ENCODE peak calls at places on chromosome 22, in five cellular contexts. M is GM12878, T is SK-N-SH, J is GM12892, H is K562. B is an unnamed sample.

GRCh38 chr22:24429411-24430365 is 2.3 kb downstream of the ADORA2A start:
- DNase-seq in M (no peak), T (peak; percentile 68), J (no peak), H (no peak), B (no peak)

GRCh38 chr22:21764038-21764804 is 28.6 kb upstream of the YPEL1 start:
- DNase-seq in M (no peak), T (no peak), J (no peak), H (no peak), B (no peak)

GRCh38 chr22:28016781-28017557 is 97.9 kb upstream of the PITPNB start:
- DNase-seq in M (no peak), T (no peak), J (no peak), H (no peak), B (no peak)

GRCh38 chr22:38788417-38788816 is 5.5 kb downstream of the DNAL4 start:
- DNase-seq in M (no peak), T (peak; percentile 59), J (no peak), H (no peak), B (no peak)

GRCh38 chr22:23787600-23787896 is 782 bp downstream of the SMARCB1 start:
- DNase-seq in M (no peak), T (no peak), J (no peak), H (no peak), B (no peak)

GRCh38 chr22:49447837-49448236 is 379.8 kb downstream of the BRD1 start:
- DNase-seq in M (no peak), T (no peak), J (no peak), H (no peak), B (no peak)

GRCh38 chr22:39315389-39315788 is 4.0 kb downstream of the RPL3 start:
- DNase-seq in M (no peak), T (no peak), J (no peak), H (no peak), B (no peak)

GRCh38 chr22:44348963-44349950 is 36.5 kb upstream of the SHISAL1 start:
- DNase-seq in M (no peak), T (peak; percentile 66), J (no peak), H (no peak), B (no peak)

GRCh38 chr22:46104170-46104880 is 46.0 kb upstream of the PPARA start:
- DNase-seq in M (no peak), T (no peak), J (no peak), H (no peak), B (no peak)

GRCh38 chr22:27531782-27532530 is 269.6 kb downstream of the MN1 start:
- DNase-seq in M (no peak), T (no peak), J (no peak), H (no peak), B (no peak)

GRCh38 chr22:47354668-47355387 is 592.4 kb downstream of the TBC1D22A start:
- DNase-seq in M (no peak), T (no peak), J (no peak), H (no peak), B (no peak)

GRCh38 chr22:27436591-27436990 is 365.0 kb downstream of the MN1 start:
- DNase-seq in M (no peak), T (no peak), J (no peak), H (no peak), B (no peak)

GRCh38 chr22:50606126-50606525 is 5.5 kb downstream of the MAPK8IP2 start:
- DNase-seq in M (no peak), T (no peak), J (peak; percentile 40), H (no peak), B (no peak)

GRCh38 chr22:36612458-36612857 is 83.5 kb upstream of the EIF3D start:
- DNase-seq in M (no peak), T (no peak), J (no peak), H (no peak), B (no peak)

GRCh38 chr22:38882480-38882879 is 10.5 kb upstream of the CBX6 start:
- DNase-seq in M (no peak), T (no peak), J (no peak), H (no peak), B (no peak)

GRCh38 chr22:42688241-42688913 is 32.3 kb downstream of the A4GALT start:
- DNase-seq in M (no peak), T (peak; percentile 45), J (no peak), H (peak; percentile 37), B (no peak)

GRCh38 chr22:50207383-50208031 is 6.7 kb downstream of the SELENOO start:
- DNase-seq in M (no peak), T (no peak), J (no peak), H (no peak), B (no peak)

GRCh38 chr22:50675553-50676199 is 3.1 kb downstream of the SHANK3 start:
- DNase-seq in M (no peak), T (no peak), J (no peak), H (peak; percentile 1), B (no peak)

GRCh38 chr22:43749473-43749872 is 62.6 kb downstream of the EFCAB6 start:
- DNase-seq in M (no peak), T (no peak), J (no peak), H (no peak), B (no peak)

GRCh38 chr22:21762712-21763581 is 27.4 kb upstream of the YPEL1 start:
- DNase-seq in M (no peak), T (no peak), J (peak; percentile 42), H (no peak), B (no peak)

GRCh38 chr22:36377022-36377631 is 10.6 kb downstream of the MYH9 start:
- DNase-seq in M (no peak), T (no peak), J (no peak), H (no peak), B (no peak)

GRCh38 chr22:49629024-49629570 is 198.6 kb downstream of the BRD1 start:
- DNase-seq in M (no peak), T (no peak), J (no peak), H (no peak), B (no peak)

GRCh38 chr22:50604256-50604580 is 3.6 kb downstream of the MAPK8IP2 start:
- DNase-seq in M (no peak), T (no peak), J (no peak), H (no peak), B (no peak)

GRCh38 chr22:46589871-46590271 is 30.3 kb upstream of the GRAMD4 start:
- DNase-seq in M (no peak), T (no peak), J (no peak), H (no peak), B (no peak)

GRCh38 chr22:50612715-50613221 is 12.2 kb downstream of the MAPK8IP2 start:
- DNase-seq in M (no peak), T (peak; percentile 89), J (peak; percentile 61), H (peak; percentile 88), B (no peak)

GRCh38 chr22:49367016-49367697 is 460.5 kb downstream of the BRD1 start:
- DNase-seq in M (no peak), T (no peak), J (no peak), H (no peak), B (no peak)

GRCh38 chr22:41725510-41726110 is 26.3 kb downstream of the MEI1 start:
- DNase-seq in M (no peak), T (no peak), J (no peak), H (peak; percentile 52), B (no peak)

GRCh38 chr22:43005106-43005505 is 9.8 kb downstream of the PACSIN2 start:
- DNase-seq in M (no peak), T (no peak), J (no peak), H (no peak), B (no peak)

GRCh38 chr22:26438006-26438405 is 8.9 kb downstream of the ASPHD2 start:
- DNase-seq in M (no peak), T (no peak), J (no peak), H (no peak), B (no peak)

GRCh38 chr22:48981671-48982070 is 846.0 kb downstream of the BRD1 start:
- DNase-seq in M (no peak), T (no peak), J (no peak), H (no peak), B (no peak)

GRCh38 chr22:44842417-44842816 is 90.0 kb downstream of the ARHGAP8 start:
- DNase-seq in M (no peak), T (peak; percentile 4), J (no peak), H (no peak), B (no peak)

DNA sequence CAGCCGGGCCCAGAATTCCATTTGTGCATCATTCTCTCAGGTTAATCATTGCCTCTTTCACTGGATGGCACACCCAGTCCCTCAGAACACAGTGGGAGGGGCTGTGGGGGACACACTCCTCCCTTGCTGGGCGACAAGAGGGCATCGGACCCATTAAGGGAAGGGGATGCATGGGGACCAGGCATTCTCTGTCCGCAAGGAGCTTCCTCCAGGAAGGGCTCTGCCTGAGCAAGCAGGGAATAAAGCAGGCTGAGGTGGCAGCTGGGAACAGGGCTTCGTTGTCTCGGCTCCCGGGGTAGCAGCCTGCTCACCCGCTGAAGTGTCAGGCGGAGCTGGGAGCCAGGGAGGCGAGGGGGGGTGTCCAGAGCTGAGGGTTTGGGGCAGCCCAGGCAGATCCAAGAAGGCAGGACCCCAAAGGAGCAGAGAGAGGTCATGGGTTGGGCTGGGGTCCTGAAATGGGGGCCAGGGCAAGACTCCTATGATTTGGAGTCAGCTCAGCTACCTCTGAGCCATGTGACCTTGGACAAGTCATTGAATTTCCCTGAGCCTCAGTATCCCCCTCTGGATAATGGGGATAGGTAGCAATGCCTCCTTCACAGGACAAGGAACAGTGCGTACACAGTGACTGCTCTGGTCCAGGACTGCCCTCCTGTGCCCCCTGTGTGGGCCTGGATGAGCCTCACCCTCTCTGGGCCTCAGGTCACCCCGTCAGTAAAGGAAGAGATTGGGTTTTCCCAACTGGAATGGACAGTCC is 1.4 kb downstream of the GAL3ST1 start:
- DNase-seq in M (no peak), T (no peak), J (no peak), H (no peak), B (no peak)
- TF ChIP-seq TAF1 in M (no peak), T (no peak), J (no peak), H (no peak), B (no peak)

GRCh38 chr22:22786301-22787115 is 101.1 kb upstream of the IGLL5 start:
- DNase-seq in M (no peak), T (no peak), J (no peak), H (no peak), B (no peak)
- TF ChIP-seq TAF1 in M (no peak), T (no peak), J (no peak), H (no peak), B (no peak)

GRCh38 chr22:17586831-17587440 is 23.6 kb downstream of the SLC25A18 start:
- DNase-seq in M (no peak), T (no peak), J (no peak), H (no peak), B (no peak)

GRCh38 chr22:17589810-17590375 is 26.6 kb downstream of the SLC25A18 start:
- DNase-seq in M (no peak), T (no peak), J (no peak), H (no peak), B (no peak)

GRCh38 chr22:17590586-17590985 is 27.3 kb downstream of the SLC25A18 start:
- DNase-seq in M (no peak), T (no peak), J (no peak), H (no peak), B (no peak)

GRCh38 chr22:17588606-17589005 is 25.3 kb downstream of the SLC25A18 start:
- DNase-seq in M (no peak), T (no peak), J (no peak), H (no peak), B (no peak)

DNA sequence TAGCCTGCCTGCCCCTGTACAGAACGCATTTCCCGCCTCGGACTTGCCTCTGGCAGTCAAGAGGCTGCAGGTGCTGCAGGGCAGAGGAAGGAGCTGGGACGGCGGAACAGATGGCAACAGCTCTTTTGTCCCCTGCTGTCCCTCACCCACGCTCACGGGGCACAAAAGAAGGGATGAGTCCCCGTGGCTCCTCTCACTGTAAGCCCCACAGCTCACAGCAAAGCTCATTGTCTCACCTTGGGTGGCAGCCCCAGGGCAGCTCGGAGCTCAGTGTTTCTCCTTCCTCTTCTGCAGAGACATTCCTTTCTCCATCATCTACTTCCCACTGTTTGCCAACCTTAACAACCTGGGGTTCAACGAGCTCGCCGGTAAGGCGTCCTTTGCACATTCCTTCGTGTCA is 24.3 kb downstream of the SLC25A18 start:
- DNase-seq in M (no peak), T (no peak), J (no peak), H (no peak), B (no peak)
- TF ChIP-seq TAF1 in M (no peak), T (no peak), J (no peak), H (no peak), B (no peak)

GRCh38 chr22:19634576-19634975 is 79.7 kb upstream of the SEPTIN5 start:
- DNase-seq in M (no peak), T (peak; percentile 6), J (no peak), H (no peak), B (no peak)
- TF ChIP-seq TAF1 in M (no peak), T (no peak), J (no peak), H (no peak), B (no peak)

B was measured in GM12891.